ENCODE peak calls at places on chromosomes 3 and 15, in five cellular contexts. One of them, this sample, is unnamed.

GRCh38 chr3:133572158-133573053 is 1.1 kb upstream of the CDV3 start:
- DNase-seq in HFFc6: no peak
- DNase-seq in kidney epithelial cell: no peak
- DNase-seq in body of pancreas: no peak
- DNase-seq in kidney: no peak
- DNase-seq in this sample: no peak

GRCh38 chr15:63135804-63136203 is 14.1 kb downstream of the LACTB start:
- DNase-seq in HFFc6: peak
- DNase-seq in kidney epithelial cell: no peak
- DNase-seq in body of pancreas: no peak
- DNase-seq in kidney: no peak
- DNase-seq in this sample: no peak

GRCh38 chr3:143152043-143152442 is 32.5 kb downstream of the CHST2 start:
- DNase-seq in HFFc6: no peak
- DNase-seq in kidney epithelial cell: no peak
- DNase-seq in body of pancreas: no peak
- DNase-seq in kidney: no peak
- DNase-seq in this sample: no peak

GRCh38 chr3:16808393-16809107 is 76.2 kb upstream of the PLCL2 start:
- DNase-seq in HFFc6: no peak
- DNase-seq in kidney epithelial cell: no peak
- DNase-seq in body of pancreas: no peak
- DNase-seq in kidney: no peak
- DNase-seq in this sample: no peak

GRCh38 chr3:13896473-13897154 is 16.7 kb upstream of the WNT7A start:
- DNase-seq in HFFc6: peak
- DNase-seq in kidney epithelial cell: no peak
- DNase-seq in body of pancreas: peak
- DNase-seq in kidney: no peak
- DNase-seq in this sample: peak

GRCh38 chr15:96468036-96468435 is 137.5 kb downstream of the NR2F2 start:
- DNase-seq in HFFc6: no peak
- DNase-seq in kidney epithelial cell: no peak
- DNase-seq in body of pancreas: no peak
- DNase-seq in kidney: no peak
- DNase-seq in this sample: no peak

GRCh38 chr3:105162448-105162847 is 204.3 kb upstream of the ALCAM start:
- DNase-seq in HFFc6: no peak
- DNase-seq in kidney epithelial cell: no peak
- DNase-seq in body of pancreas: no peak
- DNase-seq in kidney: no peak
- DNase-seq in this sample: no peak

GRCh38 chr3:155785662-155786295 is 20.3 kb downstream of the C3orf33 start:
- DNase-seq in HFFc6: no peak
- DNase-seq in kidney epithelial cell: no peak
- DNase-seq in body of pancreas: no peak
- DNase-seq in kidney: no peak
- DNase-seq in this sample: no peak

GRCh38 chr3:114718897-114719208 is 425.0 kb downstream of the TIGIT start:
- DNase-seq in HFFc6: no peak
- DNase-seq in kidney epithelial cell: no peak
- DNase-seq in body of pancreas: peak
- DNase-seq in kidney: no peak
- DNase-seq in this sample: no peak

DNA sequence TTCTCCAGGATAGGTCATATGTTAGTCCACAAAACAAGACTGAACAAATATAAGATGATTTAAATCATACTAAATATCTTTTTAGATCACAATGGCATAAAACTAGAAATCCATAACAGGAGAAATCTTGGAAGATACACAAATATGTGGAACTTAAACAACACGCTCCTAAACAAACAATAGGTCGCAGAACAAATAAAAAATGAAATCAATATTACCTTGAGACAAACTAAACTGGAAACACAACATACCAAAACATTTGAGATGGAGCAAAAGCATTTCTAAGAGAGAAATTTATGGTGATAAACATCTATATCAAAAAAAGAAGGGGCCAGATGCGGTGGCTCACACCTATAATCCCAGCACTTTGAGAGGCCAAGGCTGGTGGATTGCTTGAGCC is 8.3 kb upstream of the TMCO5A start:
- DNase-seq in HFFc6: no peak
- DNase-seq in kidney epithelial cell: no peak
- DNase-seq in body of pancreas: no peak
- DNase-seq in kidney: no peak
- DNase-seq in this sample: no peak
- TF ChIP-seq CTCF in HFFc6: no peak
- TF ChIP-seq CTCF in kidney epithelial cell: no peak
- TF ChIP-seq CTCF in body of pancreas: no peak
- TF ChIP-seq CTCF in kidney: no peak
- TF ChIP-seq CTCF in this sample: no peak

GRCh38 chr15:84871428-84871985 is 13.0 kb upstream of the SLC28A1 start:
- DNase-seq in HFFc6: no peak
- DNase-seq in kidney epithelial cell: no peak
- DNase-seq in body of pancreas: no peak
- DNase-seq in kidney: no peak
- DNase-seq in this sample: no peak
- TF ChIP-seq CTCF in HFFc6: no peak
- TF ChIP-seq CTCF in kidney epithelial cell: no peak
- TF ChIP-seq CTCF in body of pancreas: peak
- TF ChIP-seq CTCF in kidney: no peak
- TF ChIP-seq CTCF in this sample: no peak

GRCh38 chr3:179446501-179446900 is 4.8 kb downstream of the GNB4 start:
- DNase-seq in HFFc6: peak
- DNase-seq in kidney epithelial cell: no peak
- DNase-seq in body of pancreas: no peak
- DNase-seq in kidney: no peak
- DNase-seq in this sample: no peak
- TF ChIP-seq CTCF in HFFc6: peak
- TF ChIP-seq CTCF in kidney epithelial cell: peak
- TF ChIP-seq CTCF in body of pancreas: peak
- TF ChIP-seq CTCF in kidney: no peak
- TF ChIP-seq CTCF in this sample: peak

GRCh38 chr15:92953997-92954396 is 53.9 kb downstream of the CHD2 start:
- DNase-seq in HFFc6: no peak
- DNase-seq in kidney epithelial cell: no peak
- DNase-seq in body of pancreas: no peak
- DNase-seq in kidney: no peak
- DNase-seq in this sample: no peak
- TF ChIP-seq CTCF in HFFc6: no peak
- TF ChIP-seq CTCF in kidney epithelial cell: no peak
- TF ChIP-seq CTCF in body of pancreas: no peak
- TF ChIP-seq CTCF in kidney: no peak
- TF ChIP-seq CTCF in this sample: no peak

DNA sequence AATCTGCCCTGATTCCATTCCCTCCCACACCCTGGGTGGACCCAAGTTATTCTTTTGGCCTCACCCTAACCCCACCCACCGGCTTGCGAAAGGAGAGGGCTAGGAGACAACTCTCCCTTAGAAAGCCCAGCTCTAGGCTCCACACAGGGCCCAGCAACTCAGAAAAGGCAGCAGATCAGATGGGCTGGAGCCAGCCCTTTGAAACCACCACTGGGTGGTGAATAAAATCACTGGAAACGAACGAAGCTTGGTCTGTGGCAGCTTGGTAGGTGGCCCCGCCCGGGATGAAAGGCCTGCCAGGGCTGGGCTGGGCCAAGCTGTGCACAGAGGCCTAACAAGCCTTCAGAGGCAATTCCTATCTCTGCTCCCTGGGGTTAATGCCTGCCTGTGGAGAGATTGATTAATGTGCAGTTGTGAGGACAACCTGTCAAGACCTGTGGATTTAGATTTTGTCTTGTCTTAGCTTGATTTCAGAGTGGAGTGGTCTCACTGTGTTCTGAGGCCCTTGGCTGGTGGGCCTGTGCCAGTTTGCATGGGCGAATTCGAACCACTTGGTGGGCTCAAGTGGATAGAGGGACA is 38.8 kb downstream of the BHLHE40 start:
- DNase-seq in HFFc6: no peak
- DNase-seq in kidney epithelial cell: no peak
- DNase-seq in body of pancreas: peak
- DNase-seq in kidney: no peak
- DNase-seq in this sample: peak
- TF ChIP-seq CTCF in HFFc6: no peak
- TF ChIP-seq CTCF in kidney epithelial cell: no peak
- TF ChIP-seq CTCF in body of pancreas: peak
- TF ChIP-seq CTCF in kidney: no peak
- TF ChIP-seq CTCF in this sample: no peak

GRCh38 chr3:11538581-11538980 is 105.1 kb downstream of the VGLL4 start:
- DNase-seq in HFFc6: no peak
- DNase-seq in kidney epithelial cell: no peak
- DNase-seq in body of pancreas: no peak
- DNase-seq in kidney: no peak
- DNase-seq in this sample: no peak

GRCh38 chr3:11536936-11537612 is 106.6 kb downstream of the VGLL4 start:
- DNase-seq in HFFc6: no peak
- DNase-seq in kidney epithelial cell: no peak
- DNase-seq in body of pancreas: no peak
- DNase-seq in kidney: no peak
- DNase-seq in this sample: no peak

GRCh38 chr3:11539218-11539617 is 104.5 kb downstream of the VGLL4 start:
- DNase-seq in HFFc6: no peak
- DNase-seq in kidney epithelial cell: no peak
- DNase-seq in body of pancreas: no peak
- DNase-seq in kidney: no peak
- DNase-seq in this sample: no peak

GRCh38 chr3:11541321-11542303 is 102.1 kb downstream of the VGLL4 start:
- DNase-seq in HFFc6: no peak
- DNase-seq in kidney epithelial cell: no peak
- DNase-seq in body of pancreas: no peak
- DNase-seq in kidney: no peak
- DNase-seq in this sample: no peak

GRCh38 chr3:11539677-11540076 is 104.0 kb downstream of the VGLL4 start:
- DNase-seq in HFFc6: no peak
- DNase-seq in kidney epithelial cell: no peak
- DNase-seq in body of pancreas: no peak
- DNase-seq in kidney: no peak
- DNase-seq in this sample: no peak
- TF ChIP-seq CTCF in HFFc6: no peak
- TF ChIP-seq CTCF in kidney epithelial cell: no peak
- TF ChIP-seq CTCF in body of pancreas: no peak
- TF ChIP-seq CTCF in kidney: no peak
- TF ChIP-seq CTCF in this sample: no peak

GRCh38 chr15:68551296-68551635 is 27.5 kb upstream of the CORO2B start:
- DNase-seq in HFFc6: no peak
- DNase-seq in kidney epithelial cell: no peak
- DNase-seq in body of pancreas: no peak
- DNase-seq in kidney: no peak
- DNase-seq in this sample: no peak

GRCh38 chr15:68552344-68552743 is 26.4 kb upstream of the CORO2B start:
- DNase-seq in HFFc6: no peak
- DNase-seq in kidney epithelial cell: no peak
- DNase-seq in body of pancreas: no peak
- DNase-seq in kidney: no peak
- DNase-seq in this sample: no peak

GRCh38 chr15:68550004-68550403 is 28.8 kb upstream of the CORO2B start:
- DNase-seq in HFFc6: no peak
- DNase-seq in kidney epithelial cell: no peak
- DNase-seq in body of pancreas: no peak
- DNase-seq in kidney: no peak
- DNase-seq in this sample: no peak

GRCh38 chr15:68552773-68553172 is 26.0 kb upstream of the CORO2B start:
- DNase-seq in HFFc6: peak
- DNase-seq in kidney epithelial cell: no peak
- DNase-seq in body of pancreas: no peak
- DNase-seq in kidney: no peak
- DNase-seq in this sample: no peak

GRCh38 chr15:68550498-68551295 is 28.1 kb upstream of the CORO2B start:
- DNase-seq in HFFc6: no peak
- DNase-seq in kidney epithelial cell: no peak
- DNase-seq in body of pancreas: peak
- DNase-seq in kidney: no peak
- DNase-seq in this sample: no peak
- TF ChIP-seq CTCF in HFFc6: peak
- TF ChIP-seq CTCF in kidney epithelial cell: peak
- TF ChIP-seq CTCF in body of pancreas: peak
- TF ChIP-seq CTCF in kidney: peak
- TF ChIP-seq CTCF in this sample: peak

GRCh38 chr15:80618666-80619481 is 76.2 kb upstream of the ABHD17C start:
- DNase-seq in HFFc6: no peak
- DNase-seq in kidney epithelial cell: no peak
- DNase-seq in body of pancreas: no peak
- DNase-seq in kidney: no peak
- DNase-seq in this sample: no peak

GRCh38 chr15:80620931-80621330 is 74.2 kb upstream of the ABHD17C start:
- DNase-seq in HFFc6: no peak
- DNase-seq in kidney epithelial cell: no peak
- DNase-seq in body of pancreas: no peak
- DNase-seq in kidney: no peak
- DNase-seq in this sample: no peak

GRCh38 chr15:80620141-80620540 is 75.0 kb upstream of the ABHD17C start:
- DNase-seq in HFFc6: no peak
- DNase-seq in kidney epithelial cell: no peak
- DNase-seq in body of pancreas: no peak
- DNase-seq in kidney: no peak
- DNase-seq in this sample: no peak

GRCh38 chr15:80615783-80616391 is 79.2 kb upstream of the ABHD17C start:
- DNase-seq in HFFc6: peak
- DNase-seq in kidney epithelial cell: no peak
- DNase-seq in body of pancreas: peak
- DNase-seq in kidney: peak
- DNase-seq in this sample: peak

DNA sequence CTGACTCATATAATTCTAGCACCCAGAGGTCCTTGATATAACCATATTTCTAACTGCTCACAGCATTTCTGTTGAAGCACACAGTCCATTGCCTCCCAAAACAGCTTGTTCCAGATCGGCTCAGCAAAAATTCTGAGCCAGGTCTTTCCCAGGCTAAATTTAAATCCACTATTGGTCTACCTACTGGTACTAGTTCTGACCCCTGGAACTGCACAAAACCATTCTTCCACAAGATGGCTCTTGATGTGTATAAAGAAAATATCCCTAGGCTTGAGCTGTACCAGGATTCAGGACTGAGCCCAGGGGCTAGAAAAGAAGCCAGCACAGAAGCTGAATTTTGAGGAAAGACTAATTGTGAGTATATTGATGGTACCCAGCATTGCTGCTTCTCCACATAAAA is 75.4 kb upstream of the ABHD17C start:
- DNase-seq in HFFc6: peak
- DNase-seq in kidney epithelial cell: no peak
- DNase-seq in body of pancreas: no peak
- DNase-seq in kidney: no peak
- DNase-seq in this sample: no peak
- TF ChIP-seq CTCF in HFFc6: peak
- TF ChIP-seq CTCF in kidney epithelial cell: peak
- TF ChIP-seq CTCF in body of pancreas: peak
- TF ChIP-seq CTCF in kidney: peak
- TF ChIP-seq CTCF in this sample: peak